ENCODE peak calls at places on chromosome 2, in five cellular contexts. One of them, this sample, is unnamed.

GRCh38 chr2:65232636-65233035 is 5.0 kb downstream of the ACTR2 start:
- DNase-seq in central memory CD4-positive, alpha-beta T cell: no peak
- DNase-seq in hepatocyte: no peak
- DNase-seq in AG10803: peak
- DNase-seq in left ventricle myocardium inferior: no peak
- DNase-seq in this sample: no peak

GRCh38 chr2:113724010-113724409 is 32.4 kb downstream of the SLC35F5 start:
- DNase-seq in central memory CD4-positive, alpha-beta T cell: no peak
- DNase-seq in hepatocyte: no peak
- DNase-seq in AG10803: no peak
- DNase-seq in left ventricle myocardium inferior: no peak
- DNase-seq in this sample: no peak

GRCh38 chr2:161223139-161223732 is 63.0 kb downstream of the TANK start:
- DNase-seq in central memory CD4-positive, alpha-beta T cell: peak
- DNase-seq in hepatocyte: peak
- DNase-seq in AG10803: peak
- DNase-seq in left ventricle myocardium inferior: no peak
- DNase-seq in this sample: peak

GRCh38 chr2:220489116-220489515 is 861.7 kb downstream of the SLC4A3 start:
- DNase-seq in central memory CD4-positive, alpha-beta T cell: no peak
- DNase-seq in hepatocyte: no peak
- DNase-seq in AG10803: peak
- DNase-seq in left ventricle myocardium inferior: no peak
- DNase-seq in this sample: no peak

GRCh38 chr2:23630961-23631360 is 246.0 kb downstream of the KLHL29 start:
- DNase-seq in central memory CD4-positive, alpha-beta T cell: no peak
- DNase-seq in hepatocyte: no peak
- DNase-seq in AG10803: no peak
- DNase-seq in left ventricle myocardium inferior: no peak
- DNase-seq in this sample: no peak

GRCh38 chr2:59693176-59693959 is 860.1 kb downstream of the BCL11A start:
- DNase-seq in central memory CD4-positive, alpha-beta T cell: no peak
- DNase-seq in hepatocyte: no peak
- DNase-seq in AG10803: no peak
- DNase-seq in left ventricle myocardium inferior: no peak
- DNase-seq in this sample: no peak

GRCh38 chr2:233531880-233532458 is 34.6 kb downstream of the USP40 start:
- DNase-seq in central memory CD4-positive, alpha-beta T cell: no peak
- DNase-seq in hepatocyte: no peak
- DNase-seq in AG10803: no peak
- DNase-seq in left ventricle myocardium inferior: no peak
- DNase-seq in this sample: no peak

GRCh38 chr2:192978317-192978874 is 783.7 kb upstream of the TMEFF2 start:
- DNase-seq in central memory CD4-positive, alpha-beta T cell: no peak
- DNase-seq in hepatocyte: no peak
- DNase-seq in AG10803: no peak
- DNase-seq in left ventricle myocardium inferior: no peak
- DNase-seq in this sample: no peak

GRCh38 chr2:175256806-175257585 is 75.5 kb upstream of the ATP5MC3 start:
- DNase-seq in central memory CD4-positive, alpha-beta T cell: no peak
- DNase-seq in hepatocyte: no peak
- DNase-seq in AG10803: no peak
- DNase-seq in left ventricle myocardium inferior: no peak
- DNase-seq in this sample: no peak

This sample was measured in retinal pigment epithelial cell.